ENCODE peak calls at places on chromosomes 11 and 22, in seven cellular contexts. One of them, this sample, is unnamed.

GRCh38 chr11:41989173-41989572 is 529.7 kb upstream of the LRRC4C start:
- DNase-seq in neural progenitor cell: no peak
- DNase-seq in mammary epithelial cell: no peak
- DNase-seq in GM23338: no peak
- DNase-seq in hepatocyte: no peak
- DNase-seq in IMR-90: no peak
- DNase-seq in SK-N-SH: no peak
- DNase-seq in this sample: no peak

GRCh38 chr11:14409891-14410290 is 50.9 kb upstream of the RRAS2 start:
- DNase-seq in IMR-90: no peak
- DNase-seq in GM23338: no peak
- DNase-seq in neural progenitor cell: no peak
- DNase-seq in SK-N-SH: no peak
- DNase-seq in hepatocyte: no peak
- DNase-seq in mammary epithelial cell: peak; percentile 58
- DNase-seq in this sample: no peak

GRCh38 chr22:20203142-20204099 is 52.6 kb upstream of the CCDC188 start:
- DNase-seq in GM23338: peak; percentile 63
- DNase-seq in mammary epithelial cell: no peak
- DNase-seq in hepatocyte: peak; percentile 82
- DNase-seq in SK-N-SH: peak; percentile 62
- DNase-seq in neural progenitor cell: peak; percentile 89
- DNase-seq in IMR-90: peak; percentile 1
- DNase-seq in this sample: peak; percentile 38

GRCh38 chr22:21758056-21758455 is 22.5 kb upstream of the YPEL1 start:
- DNase-seq in IMR-90: no peak
- DNase-seq in GM23338: no peak
- DNase-seq in neural progenitor cell: no peak
- DNase-seq in mammary epithelial cell: no peak
- DNase-seq in SK-N-SH: no peak
- DNase-seq in hepatocyte: no peak
- DNase-seq in this sample: no peak

GRCh38 chr22:46564084-46564714 is 26.8 kb upstream of the CELSR1 start:
- DNase-seq in IMR-90: no peak
- DNase-seq in hepatocyte: no peak
- DNase-seq in neural progenitor cell: peak; percentile 52
- DNase-seq in mammary epithelial cell: no peak
- DNase-seq in GM23338: no peak
- DNase-seq in SK-N-SH: peak; percentile 81
- DNase-seq in this sample: no peak

GRCh38 chr11:109745996-109746625 is 324.1 kb downstream of the C11orf87 start:
- DNase-seq in hepatocyte: no peak
- DNase-seq in GM23338: no peak
- DNase-seq in IMR-90: no peak
- DNase-seq in mammary epithelial cell: no peak
- DNase-seq in neural progenitor cell: no peak
- DNase-seq in SK-N-SH: no peak
- DNase-seq in this sample: no peak

GRCh38 chr22:39522567-39523300 is 2.4 kb downstream of the ATF4 start:
- DNase-seq in SK-N-SH: peak; percentile 19
- DNase-seq in GM23338: no peak
- DNase-seq in mammary epithelial cell: peak; percentile 47
- DNase-seq in hepatocyte: no peak
- DNase-seq in neural progenitor cell: peak; percentile 23
- DNase-seq in IMR-90: peak; percentile 66
- DNase-seq in this sample: peak; percentile 22

GRCh38 chr22:49333206-49333605 is 494.5 kb downstream of the BRD1 start:
- DNase-seq in IMR-90: no peak
- DNase-seq in SK-N-SH: no peak
- DNase-seq in hepatocyte: no peak
- DNase-seq in mammary epithelial cell: no peak
- DNase-seq in neural progenitor cell: no peak
- DNase-seq in GM23338: no peak
- DNase-seq in this sample: no peak

GRCh38 chr22:44926491-44927415 is 83.1 kb downstream of the PHF21B start:
- DNase-seq in IMR-90: no peak
- DNase-seq in mammary epithelial cell: no peak
- DNase-seq in neural progenitor cell: no peak
- DNase-seq in SK-N-SH: no peak
- DNase-seq in GM23338: no peak
- DNase-seq in hepatocyte: no peak
- DNase-seq in this sample: no peak

GRCh38 chr11:64044730-64045386 is 9.1 kb downstream of the FLRT1 start:
- DNase-seq in IMR-90: no peak
- DNase-seq in mammary epithelial cell: no peak
- DNase-seq in neural progenitor cell: no peak
- DNase-seq in GM23338: no peak
- DNase-seq in hepatocyte: no peak
- DNase-seq in SK-N-SH: peak; percentile 96
- DNase-seq in this sample: no peak

GRCh38 chr11:93054881-93055280 is 85.4 kb downstream of the MTNR1B start:
- DNase-seq in hepatocyte: peak; percentile 38
- DNase-seq in neural progenitor cell: no peak
- DNase-seq in SK-N-SH: no peak
- DNase-seq in mammary epithelial cell: peak; percentile 97
- DNase-seq in GM23338: no peak
- DNase-seq in IMR-90: peak; percentile 99
- DNase-seq in this sample: peak; percentile 47

GRCh38 chr11:77082838-77083552 is 16.2 kb downstream of the CAPN5 start:
- DNase-seq in hepatocyte: no peak
- DNase-seq in IMR-90: peak; percentile 38
- DNase-seq in neural progenitor cell: no peak
- DNase-seq in SK-N-SH: peak; percentile 82
- DNase-seq in GM23338: no peak
- DNase-seq in mammary epithelial cell: no peak
- DNase-seq in this sample: no peak

GRCh38 chr11:45665933-45666647 is 668 bp upstream of the CHST1 start:
- DNase-seq in mammary epithelial cell: no peak
- DNase-seq in hepatocyte: no peak
- DNase-seq in neural progenitor cell: no peak
- DNase-seq in SK-N-SH: no peak
- DNase-seq in GM23338: no peak
- DNase-seq in IMR-90: no peak
- DNase-seq in this sample: no peak

GRCh38 chr11:35307221-35307621 is 112.1 kb downstream of the SLC1A2 start:
- DNase-seq in GM23338: no peak
- DNase-seq in neural progenitor cell: no peak
- DNase-seq in mammary epithelial cell: no peak
- DNase-seq in hepatocyte: no peak
- DNase-seq in SK-N-SH: no peak
- DNase-seq in IMR-90: no peak
- DNase-seq in this sample: no peak

GRCh38 chr11:2666828-2667570 is 32.8 kb downstream of the KCNQ1OT1 start:
- DNase-seq in mammary epithelial cell: no peak
- DNase-seq in GM23338: no peak
- DNase-seq in SK-N-SH: no peak
- DNase-seq in neural progenitor cell: no peak
- DNase-seq in hepatocyte: no peak
- DNase-seq in IMR-90: no peak
- DNase-seq in this sample: no peak

GRCh38 chr11:113838005-113838404 is 37.4 kb downstream of the USP28 start:
- DNase-seq in IMR-90: no peak
- DNase-seq in neural progenitor cell: no peak
- DNase-seq in mammary epithelial cell: no peak
- DNase-seq in GM23338: no peak
- DNase-seq in hepatocyte: no peak
- DNase-seq in SK-N-SH: no peak
- DNase-seq in this sample: no peak

GRCh38 chr11:113835306-113835705 is 40.1 kb downstream of the USP28 start:
- DNase-seq in IMR-90: no peak
- DNase-seq in hepatocyte: no peak
- DNase-seq in SK-N-SH: no peak
- DNase-seq in mammary epithelial cell: no peak
- DNase-seq in GM23338: no peak
- DNase-seq in neural progenitor cell: no peak
- DNase-seq in this sample: no peak

GRCh38 chr11:113839842-113840241 is 35.5 kb downstream of the USP28 start:
- DNase-seq in IMR-90: no peak
- DNase-seq in GM23338: no peak
- DNase-seq in mammary epithelial cell: no peak
- DNase-seq in neural progenitor cell: no peak
- DNase-seq in hepatocyte: no peak
- DNase-seq in SK-N-SH: no peak
- DNase-seq in this sample: no peak

GRCh38 chr11:113841691-113842090 is 33.7 kb downstream of the USP28 start:
- DNase-seq in mammary epithelial cell: no peak
- DNase-seq in SK-N-SH: no peak
- DNase-seq in GM23338: no peak
- DNase-seq in hepatocyte: no peak
- DNase-seq in IMR-90: no peak
- DNase-seq in neural progenitor cell: no peak
- DNase-seq in this sample: no peak

DNA sequence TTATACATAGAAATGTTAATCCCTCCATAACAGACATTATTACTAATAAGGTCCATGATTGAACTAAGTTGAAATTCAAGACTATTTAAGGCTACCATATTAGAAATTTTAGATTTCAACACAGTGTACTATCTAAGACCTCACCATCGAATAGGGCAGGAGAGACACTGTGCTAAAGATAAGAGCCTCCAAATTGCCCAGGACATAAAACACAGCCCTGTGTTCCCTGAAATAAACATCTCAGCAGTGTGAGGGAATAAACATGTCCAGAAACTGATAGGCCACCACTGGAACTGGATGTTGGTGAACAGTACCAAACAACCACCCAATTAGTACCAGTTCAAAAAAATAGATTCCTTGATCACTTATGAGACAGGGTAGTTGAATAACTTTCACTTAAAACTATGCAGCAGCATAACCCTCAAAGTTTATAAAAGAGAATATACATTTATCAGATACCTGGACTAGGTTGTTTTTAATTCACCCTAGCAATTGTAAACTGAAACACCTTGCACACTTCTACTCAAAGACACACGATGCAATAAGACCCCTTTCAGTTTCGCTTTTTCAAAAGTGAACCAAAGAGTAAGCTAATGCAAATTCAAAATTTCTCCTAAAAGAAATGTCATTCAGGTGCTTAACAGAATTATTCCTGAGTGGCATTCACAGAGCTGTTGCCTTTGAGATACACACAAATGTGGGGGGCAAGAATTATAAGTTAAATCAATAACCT is 34.3 kb downstream of the USP28 start:
- DNase-seq in GM23338: no peak
- DNase-seq in hepatocyte: no peak
- DNase-seq in mammary epithelial cell: no peak
- DNase-seq in SK-N-SH: no peak
- DNase-seq in IMR-90: no peak
- DNase-seq in neural progenitor cell: no peak
- DNase-seq in this sample: no peak
- H3K4me2 ChIP-seq in GM23338: no peak overlapping the region
- H3K4me2 ChIP-seq in hepatocyte: no peak overlapping the region
- H3K4me2 ChIP-seq in mammary epithelial cell: no peak overlapping the region
- H3K4me2 ChIP-seq in SK-N-SH: no peak overlapping the region
- H3K4me2 ChIP-seq in IMR-90: no peak overlapping the region
- H3K4me2 ChIP-seq in neural progenitor cell: no peak overlapping the region
- H3K4me2 ChIP-seq in this sample: no peak overlapping the region

DNA sequence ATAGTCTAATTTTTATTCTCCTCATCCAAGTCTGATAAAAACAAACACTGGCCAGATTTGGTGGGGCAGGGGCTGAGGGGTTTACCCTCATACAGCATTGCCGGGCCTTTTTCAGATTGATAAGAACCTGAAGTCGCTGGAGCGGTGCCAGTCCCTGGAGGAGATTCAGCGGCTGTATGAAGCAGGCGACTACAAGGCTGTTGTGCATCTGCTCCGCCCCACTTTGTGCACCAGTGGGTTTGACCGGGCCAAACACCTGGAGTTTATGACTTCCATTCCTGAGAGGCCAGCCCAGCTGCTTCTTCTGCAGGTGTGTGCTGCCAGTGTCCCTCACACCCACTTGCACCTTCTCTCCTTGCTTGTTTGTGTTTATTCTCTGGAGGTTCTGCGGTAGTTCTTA is 55.8 kb downstream of the CABIN1 start:
- DNase-seq in hepatocyte: no peak
- DNase-seq in IMR-90: no peak
- DNase-seq in SK-N-SH: no peak
- DNase-seq in mammary epithelial cell: no peak
- DNase-seq in GM23338: no peak
- DNase-seq in neural progenitor cell: no peak
- DNase-seq in this sample: no peak
- H3K4me2 ChIP-seq in hepatocyte: no peak overlapping the region
- H3K4me2 ChIP-seq in IMR-90: no peak overlapping the region
- H3K4me2 ChIP-seq in SK-N-SH: no peak overlapping the region
- H3K4me2 ChIP-seq in mammary epithelial cell: no peak overlapping the region
- H3K4me2 ChIP-seq in GM23338: no peak overlapping the region
- H3K4me2 ChIP-seq in neural progenitor cell: no peak overlapping the region
- H3K4me2 ChIP-seq in this sample: no peak overlapping the region

GRCh38 chr11:68337399-68337835 is 25.0 kb downstream of the LRP5 start:
- DNase-seq in mammary epithelial cell: peak; percentile 62
- DNase-seq in hepatocyte: no peak
- DNase-seq in IMR-90: no peak
- DNase-seq in GM23338: no peak
- DNase-seq in neural progenitor cell: no peak
- DNase-seq in SK-N-SH: no peak
- DNase-seq in this sample: no peak
- H3K4me2 ChIP-seq in mammary epithelial cell: peak overlapping the region; percentile 55
- H3K4me2 ChIP-seq in hepatocyte: no peak overlapping the region
- H3K4me2 ChIP-seq in IMR-90: no peak overlapping the region
- H3K4me2 ChIP-seq in GM23338: no peak overlapping the region
- H3K4me2 ChIP-seq in neural progenitor cell: no peak overlapping the region
- H3K4me2 ChIP-seq in SK-N-SH: no peak overlapping the region
- H3K4me2 ChIP-seq in this sample: no peak overlapping the region

DNA sequence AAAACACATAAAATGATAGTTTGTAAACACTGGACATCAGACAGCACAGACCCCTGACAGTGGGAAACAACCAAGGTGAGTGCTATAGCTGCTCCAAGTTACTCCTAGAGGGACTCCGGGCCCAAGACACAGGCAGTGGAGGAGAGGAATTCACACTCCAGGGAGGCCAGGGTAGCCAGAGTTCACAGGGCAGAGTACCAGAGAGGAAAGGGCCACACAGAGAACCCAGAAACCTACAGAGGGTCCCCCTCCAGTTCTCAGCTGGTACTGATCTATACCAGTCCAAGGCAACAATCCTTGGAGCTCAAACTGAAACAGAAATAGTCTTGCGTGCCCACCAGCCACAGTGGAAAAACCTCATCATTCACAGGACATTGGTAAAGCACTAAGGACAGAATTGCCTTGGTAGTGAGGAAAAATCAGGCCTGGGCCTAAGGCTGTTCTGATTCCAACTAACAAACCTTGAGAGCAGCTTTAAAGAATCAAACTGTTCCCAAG is 7.6 kb downstream of the VPS37C start:
- DNase-seq in neural progenitor cell: no peak
- DNase-seq in GM23338: peak; percentile 36
- DNase-seq in IMR-90: no peak
- DNase-seq in mammary epithelial cell: no peak
- DNase-seq in hepatocyte: no peak
- DNase-seq in SK-N-SH: no peak
- DNase-seq in this sample: no peak
- H3K4me2 ChIP-seq in neural progenitor cell: no peak overlapping the region
- H3K4me2 ChIP-seq in GM23338: no peak overlapping the region
- H3K4me2 ChIP-seq in IMR-90: peak overlapping the region; percentile 68
- H3K4me2 ChIP-seq in mammary epithelial cell: peak overlapping the region; percentile 67
- H3K4me2 ChIP-seq in hepatocyte: peak overlapping the region; percentile 43
- H3K4me2 ChIP-seq in SK-N-SH: peak overlapping the region; percentile 5
- H3K4me2 ChIP-seq in this sample: peak overlapping the region; percentile 73

GRCh38 chr22:27128461-27129080 is 471.2 kb downstream of the MIAT start:
- DNase-seq in SK-N-SH: no peak
- DNase-seq in IMR-90: no peak
- DNase-seq in neural progenitor cell: no peak
- DNase-seq in mammary epithelial cell: no peak
- DNase-seq in GM23338: no peak
- DNase-seq in hepatocyte: no peak
- DNase-seq in this sample: no peak
- H3K4me2 ChIP-seq in SK-N-SH: no peak overlapping the region
- H3K4me2 ChIP-seq in IMR-90: no peak overlapping the region
- H3K4me2 ChIP-seq in neural progenitor cell: no peak overlapping the region
- H3K4me2 ChIP-seq in mammary epithelial cell: no peak overlapping the region
- H3K4me2 ChIP-seq in GM23338: no peak overlapping the region
- H3K4me2 ChIP-seq in hepatocyte: no peak overlapping the region
- H3K4me2 ChIP-seq in this sample: peak overlapping the region; percentile 45

GRCh38 chr11:61609000-61609969 is 28.4 kb upstream of the SYT7 start:
- DNase-seq in hepatocyte: peak; percentile 83
- DNase-seq in SK-N-SH: no peak
- DNase-seq in neural progenitor cell: peak; percentile 43
- DNase-seq in mammary epithelial cell: no peak
- DNase-seq in GM23338: no peak
- DNase-seq in IMR-90: no peak
- DNase-seq in this sample: no peak
- H3K4me2 ChIP-seq in hepatocyte: peak overlapping the region; percentile 47
- H3K4me2 ChIP-seq in SK-N-SH: no peak overlapping the region
- H3K4me2 ChIP-seq in neural progenitor cell: peak overlapping the region; percentile 41
- H3K4me2 ChIP-seq in mammary epithelial cell: peak overlapping the region; percentile 21
- H3K4me2 ChIP-seq in GM23338: no peak overlapping the region
- H3K4me2 ChIP-seq in IMR-90: no peak overlapping the region
- H3K4me2 ChIP-seq in this sample: no peak overlapping the region

This sample was measured in PC-9.